ENCODE peak calls at places on chromosomes 13 and 19, in four cellular contexts. One of them, this sample, is unnamed.

GRCh38 chr13:37369618-37370017 is 228.9 kb downstream of the POSTN start:
- DNase-seq in Panc1: no peak
- DNase-seq in HFFc6: peak; percentile 25
- DNase-seq in H4: no peak
- DNase-seq in this sample: no peak

GRCh38 chr19:19460761-19461265 is 54.5 kb downstream of the TSSK6 start:
- DNase-seq in Panc1: no peak
- DNase-seq in HFFc6: peak; percentile 6
- DNase-seq in H4: no peak
- DNase-seq in this sample: no peak

GRCh38 chr13:43484432-43485225 is 302.1 kb downstream of the ENOX1 start:
- DNase-seq in HFFc6: no peak
- DNase-seq in H4: no peak
- DNase-seq in Panc1: no peak
- DNase-seq in this sample: no peak

GRCh38 chr19:16888629-16889371 is at the start of gene F2RL3:
- DNase-seq in H4: peak; percentile 81
- DNase-seq in HFFc6: no peak
- DNase-seq in Panc1: no peak
- DNase-seq in this sample: no peak

GRCh38 chr13:98751397-98752110 is 918 bp downstream of the SLC15A1 start:
- DNase-seq in HFFc6: peak; percentile 10
- DNase-seq in H4: no peak
- DNase-seq in Panc1: no peak
- DNase-seq in this sample: no peak

GRCh38 chr19:17020823-17021222 is 5.8 kb downstream of the CPAMD8 start:
- DNase-seq in Panc1: no peak
- DNase-seq in HFFc6: peak; percentile 3
- DNase-seq in H4: no peak
- DNase-seq in this sample: peak; percentile 41

GRCh38 chr13:20696073-20696472 is 7.4 kb upstream of the IL17D start:
- DNase-seq in Panc1: no peak
- DNase-seq in H4: no peak
- DNase-seq in HFFc6: no peak
- DNase-seq in this sample: no peak

GRCh38 chr19:873084-874019 is 13.9 kb downstream of the CFD start:
- DNase-seq in Panc1: no peak
- DNase-seq in HFFc6: peak; percentile 70
- DNase-seq in H4: no peak
- DNase-seq in this sample: peak; percentile 62

GRCh38 chr19:34345934-34346333 is 19.1 kb upstream of the GPI start:
- DNase-seq in Panc1: peak; percentile 42
- DNase-seq in HFFc6: peak; percentile 65
- DNase-seq in H4: peak; percentile 82
- DNase-seq in this sample: peak; percentile 54

GRCh38 chr19:47405197-47405550 is 14.2 kb downstream of the MEIS3 start:
- DNase-seq in HFFc6: no peak
- DNase-seq in H4: no peak
- DNase-seq in Panc1: no peak
- DNase-seq in this sample: no peak

GRCh38 chr13:28820099-28821051 is at the start of gene MTUS2:
- DNase-seq in Panc1: no peak
- DNase-seq in HFFc6: no peak
- DNase-seq in H4: no peak
- DNase-seq in this sample: peak; percentile 8

GRCh38 chr19:58227964-58228583 is 640 bp upstream of the ZNF544 start:
- DNase-seq in Panc1: no peak
- DNase-seq in H4: no peak
- DNase-seq in HFFc6: no peak
- DNase-seq in this sample: no peak

GRCh38 chr13:112434937-112435523 is 58.9 kb downstream of the SPACA7 start:
- DNase-seq in HFFc6: no peak
- DNase-seq in Panc1: no peak
- DNase-seq in H4: no peak
- DNase-seq in this sample: no peak

GRCh38 chr19:5006201-5006600 is 37.3 kb downstream of the KDM4B start:
- DNase-seq in HFFc6: peak; percentile 19
- DNase-seq in Panc1: no peak
- DNase-seq in H4: no peak
- DNase-seq in this sample: no peak

GRCh38 chr13:72149701-72150100 is 282.7 kb upstream of the DACH1 start:
- DNase-seq in HFFc6: no peak
- DNase-seq in H4: no peak
- DNase-seq in Panc1: no peak
- DNase-seq in this sample: no peak

GRCh38 chr13:47184311-47184710 is 287.5 kb upstream of the HTR2A start:
- DNase-seq in HFFc6: no peak
- DNase-seq in H4: no peak
- DNase-seq in Panc1: no peak
- DNase-seq in this sample: no peak

GRCh38 chr19:2087621-2088100 is 8.5 kb downstream of the MOB3A start:
- DNase-seq in Panc1: no peak
- DNase-seq in HFFc6: no peak
- DNase-seq in H4: no peak
- DNase-seq in this sample: peak; percentile 40

GRCh38 chr13:21330126-21330861 is 128.8 kb downstream of the ZDHHC20 start:
- DNase-seq in Panc1: no peak
- DNase-seq in HFFc6: no peak
- DNase-seq in H4: no peak
- DNase-seq in this sample: no peak

GRCh38 chr19:2731181-2732117 is 8.4 kb downstream of the SLC39A3 start:
- DNase-seq in Panc1: no peak
- DNase-seq in HFFc6: no peak
- DNase-seq in H4: no peak
- DNase-seq in this sample: no peak